ENCODE peak calls at places on chromosomes 12 and 14, in nine cellular contexts. J, P, Z, H, M, Y, X, R and K are unnamed samples.

GRCh38 chr14:77007339-77007974 is 21.1 kb downstream of the IRF2BPL start:
- DNase-seq in P (no peak), Z (no peak), X (no peak), M (no peak), Y (no peak), H (no peak), J (no peak), R (no peak), K (no peak)

GRCh38 chr12:94025730-94026129 is 122.6 kb upstream of the PLXNC1 start:
- DNase-seq in J (no peak), R (no peak), M (no peak), X (no peak), H (no peak), Y (no peak), Z (no peak), P (no peak), K (no peak)

GRCh38 chr12:2559931-2560715 is 234.6 kb upstream of the FKBP4 start:
- DNase-seq in J (no peak), X (no peak), H (no peak), Y (no peak), M (no peak), R (no peak), Z (no peak), P (no peak), K (no peak)

GRCh38 chr14:73741386-73741875 is 27.2 kb upstream of the PNMA1 start:
- DNase-seq in J (no peak), M (peak), Z (no peak), X (peak), Y (peak), H (peak), P (no peak), R (peak), K (peak)

GRCh38 chr12:1606021-1606622 is 11.7 kb upstream of the FBXL14 start:
- DNase-seq in P (peak), J (peak), M (peak), R (peak), H (peak), X (no peak), Y (peak), Z (no peak), K (peak)

GRCh38 chr12:106113446-106114083 is 25.2 kb downstream of the NUAK1 start:
- DNase-seq in Y (no peak), R (no peak), Z (no peak), H (no peak), P (no peak), X (no peak), M (no peak), J (no peak), K (no peak)

GRCh38 chr12:77980782-77981181 is 150.1 kb downstream of the NAV3 start:
- DNase-seq in R (no peak), J (no peak), X (no peak), Y (no peak), H (no peak), P (no peak), M (no peak), Z (no peak), K (no peak)

GRCh38 chr12:76720068-76720467 is 43.8 kb upstream of the ZDHHC17 start:
- DNase-seq in R (no peak), Y (no peak), J (no peak), H (peak), M (peak), Z (no peak), P (no peak), X (no peak), K (peak)

GRCh38 chr12:32171211-32171610 is 64.6 kb downstream of the BICD1 start:
- DNase-seq in H (no peak), P (no peak), J (no peak), Z (no peak), Y (no peak), R (no peak), X (no peak), M (no peak), K (no peak)

GRCh38 chr12:57095440-57095839 is 6.5 kb downstream of the NAB2 start:
- DNase-seq in X (no peak), P (no peak), H (no peak), M (no peak), Z (no peak), Y (peak), R (no peak), J (no peak), K (no peak)

GRCh38 chr12:77615331-77615730 is 215.4 kb upstream of the NAV3 start:
- DNase-seq in H (peak), X (no peak), R (no peak), P (no peak), Z (no peak), Y (no peak), J (peak), M (peak), K (peak)